ENCODE peak calls at places on chromosomes 16 and 17, in five cellular contexts. One of them, this sample, is unnamed.

GRCh38 chr17:50661795-50662391 is 27.2 kb downstream of the ABCC3 start:
- DNase-seq in AG04450: peak
- DNase-seq in erythroblast: peak
- DNase-seq in left ventricle myocardium inferior: no peak
- DNase-seq in NCI-H1092: no peak
- DNase-seq in this sample: peak

GRCh38 chr17:80160536-80160935 is 9.3 kb upstream of the CARD14 start:
- DNase-seq in erythroblast: no peak
- DNase-seq in NCI-H1092: no peak
- DNase-seq in AG04450: no peak
- DNase-seq in left ventricle myocardium inferior: no peak
- DNase-seq in this sample: no peak

GRCh38 chr17:79984877-79985276 is 50.8 kb downstream of the TBC1D16 start:
- DNase-seq in AG04450: no peak
- DNase-seq in NCI-H1092: no peak
- DNase-seq in left ventricle myocardium inferior: no peak
- DNase-seq in erythroblast: no peak
- DNase-seq in this sample: no peak

GRCh38 chr16:70392606-70393005 is 45.9 kb downstream of the DDX19A start:
- DNase-seq in left ventricle myocardium inferior: no peak
- DNase-seq in erythroblast: no peak
- DNase-seq in NCI-H1092: no peak
- DNase-seq in AG04450: no peak
- DNase-seq in this sample: no peak

GRCh38 chr17:49252148-49252682 is 21.6 kb upstream of the PHOSPHO1 start:
- DNase-seq in erythroblast: peak
- DNase-seq in NCI-H1092: no peak
- DNase-seq in left ventricle myocardium inferior: no peak
- DNase-seq in AG04450: no peak
- DNase-seq in this sample: peak

GRCh38 chr17:54899201-54899600 is 1.5 kb upstream of the TOM1L1 start:
- DNase-seq in NCI-H1092: no peak
- DNase-seq in erythroblast: no peak
- DNase-seq in left ventricle myocardium inferior: no peak
- DNase-seq in AG04450: no peak
- DNase-seq in this sample: no peak

GRCh38 chr16:21952040-21952792 is 945 bp upstream of the UQCRC2 start:
- DNase-seq in AG04450: no peak
- DNase-seq in left ventricle myocardium inferior: peak
- DNase-seq in erythroblast: peak
- DNase-seq in NCI-H1092: peak
- DNase-seq in this sample: peak

GRCh38 chr16:53949716-53950410 is 245.9 kb downstream of the FTO start:
- DNase-seq in left ventricle myocardium inferior: no peak
- DNase-seq in AG04450: no peak
- DNase-seq in NCI-H1092: no peak
- DNase-seq in erythroblast: no peak
- DNase-seq in this sample: no peak

GRCh38 chr17:74211929-74212261 is 1.5 kb upstream of the TTYH2 start:
- DNase-seq in left ventricle myocardium inferior: no peak
- DNase-seq in NCI-H1092: no peak
- DNase-seq in AG04450: no peak
- DNase-seq in erythroblast: peak
- DNase-seq in this sample: no peak